ENCODE peak calls at places on chromosomes 7 and 10, in ten cellular contexts. U is lower leg skin, N is K562, V is A549, A is body of pancreas, L is heart left ventricle, T is transverse colon, O is HCT116, Q is upper lobe of left lung, W is right lobe of liver. B is an unnamed sample.

GRCh38 chr10:113519616-113520015 is 33.2 kb upstream of the HABP2 start:
- DNase-seq in U (peak; percentile 82), V (no peak), N (no peak), A (no peak), T (no peak), O (no peak), W (no peak), Q (peak; percentile 14), L (no peak), B (no peak)

GRCh38 chr7:106768324-106768751 is 96.7 kb upstream of the PIK3CG start:
- DNase-seq in O (no peak), V (no peak), A (no peak), Q (no peak), N (no peak), T (no peak), U (no peak), L (no peak), W (no peak), B (no peak)

GRCh38 chr10:43846968-43847367 is 198.3 kb upstream of the ZNF32 start:
- DNase-seq in L (no peak), V (no peak), Q (no peak), O (no peak), N (no peak), W (no peak), A (no peak), U (no peak), T (no peak), B (no peak)

GRCh38 chr7:19648791-19649190 is 60.0 kb downstream of the POLR1F start:
- DNase-seq in V (no peak), Q (no peak), U (no peak), O (no peak), L (no peak), W (no peak), N (no peak), A (no peak), T (no peak), B (no peak)

GRCh38 chr7:36957620-36958019 is 233.3 kb upstream of the AOAH start:
- DNase-seq in L (no peak), A (no peak), Q (no peak), T (no peak), O (no peak), U (no peak), W (no peak), V (no peak), N (no peak), B (no peak)

GRCh38 chr7:142745091-142745635 is 4.1 kb upstream of the PRSS1 start:
- DNase-seq in N (no peak), V (no peak), U (no peak), L (no peak), A (peak; percentile 73), T (no peak), W (no peak), Q (no peak), O (no peak), B (peak; percentile 64)

GRCh38 chr7:101362334-101363195 is at the start of gene COL26A1:
- DNase-seq in W (peak; percentile 66), N (peak; percentile 8), L (peak; percentile 29), Q (peak; percentile 25), O (no peak), V (peak; percentile 56), U (no peak), T (peak; percentile 12), A (peak; percentile 71), B (no peak)

GRCh38 chr10:117499248-117500105 is 43.1 kb upstream of the EMX2 start:
- DNase-seq in V (no peak), O (no peak), T (no peak), W (no peak), L (no peak), A (no peak), N (no peak), U (peak; percentile 80), Q (no peak), B (no peak)

GRCh38 chr7:99616359-99617186 is at the start of gene ZSCAN25:
- DNase-seq in V (peak; percentile 97), Q (peak; percentile 94), O (peak; percentile 91), A (peak; percentile 92), L (peak; percentile 90), U (peak; percentile 96), W (peak; percentile 87), N (peak; percentile 96), T (peak; percentile 93), B (peak; percentile 97)

GRCh38 chr10:33818343-33818742 is 483.9 kb upstream of the NRP1 start:
- DNase-seq in Q (no peak), W (no peak), L (no peak), T (no peak), V (no peak), A (no peak), N (no peak), U (no peak), O (no peak), B (no peak)

GRCh38 chr7:46281071-46281470 is 360.0 kb upstream of the IGFBP3 start:
- DNase-seq in O (no peak), Q (no peak), U (no peak), L (no peak), N (no peak), V (no peak), A (no peak), W (no peak), T (no peak), B (no peak)

GRCh38 chr7:122092964-122093797 is 50.9 kb downstream of the AASS start:
- DNase-seq in W (peak; percentile 49), O (peak; percentile 61), Q (peak; percentile 56), L (peak; percentile 31), N (peak; percentile 28), T (peak; percentile 69), U (no peak), A (peak; percentile 84), V (peak; percentile 71), B (no peak)

GRCh38 chr7:91103365-91103764 is 160.9 kb upstream of the FZD1 start:
- DNase-seq in U (no peak), T (no peak), A (no peak), O (no peak), L (no peak), W (no peak), N (no peak), V (no peak), Q (no peak), B (no peak)

DNA sequence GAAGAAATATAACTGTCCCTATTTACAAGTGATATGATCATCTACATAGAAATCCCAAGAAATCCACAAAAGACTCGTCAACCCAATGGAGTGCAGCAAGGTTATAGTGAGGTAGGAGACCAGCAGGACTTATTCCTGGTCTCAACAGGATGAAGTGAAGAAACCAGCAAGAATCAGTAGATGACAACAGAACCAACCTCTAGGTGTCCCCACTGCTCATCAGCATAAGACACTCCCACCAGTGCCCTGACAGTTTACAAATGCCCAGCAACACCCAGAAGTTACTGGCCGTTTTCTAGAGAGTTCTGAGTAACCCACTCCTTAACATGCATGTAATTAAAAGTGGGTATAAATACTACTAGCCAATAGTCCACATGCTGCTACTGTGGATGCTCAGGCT is 470.5 kb upstream of the LRRTM3 start:
- DNase-seq in N (no peak), L (no peak), A (no peak), Q (no peak), W (no peak), V (peak; percentile 5), U (no peak), O (peak; percentile 41), T (no peak), B (no peak)
- TF ChIP-seq POLR2A in N (no peak), L (no peak), A (no peak), Q (no peak), W (no peak), V (no peak), U (no peak), O (no peak), T (no peak), B (no peak)

DNA sequence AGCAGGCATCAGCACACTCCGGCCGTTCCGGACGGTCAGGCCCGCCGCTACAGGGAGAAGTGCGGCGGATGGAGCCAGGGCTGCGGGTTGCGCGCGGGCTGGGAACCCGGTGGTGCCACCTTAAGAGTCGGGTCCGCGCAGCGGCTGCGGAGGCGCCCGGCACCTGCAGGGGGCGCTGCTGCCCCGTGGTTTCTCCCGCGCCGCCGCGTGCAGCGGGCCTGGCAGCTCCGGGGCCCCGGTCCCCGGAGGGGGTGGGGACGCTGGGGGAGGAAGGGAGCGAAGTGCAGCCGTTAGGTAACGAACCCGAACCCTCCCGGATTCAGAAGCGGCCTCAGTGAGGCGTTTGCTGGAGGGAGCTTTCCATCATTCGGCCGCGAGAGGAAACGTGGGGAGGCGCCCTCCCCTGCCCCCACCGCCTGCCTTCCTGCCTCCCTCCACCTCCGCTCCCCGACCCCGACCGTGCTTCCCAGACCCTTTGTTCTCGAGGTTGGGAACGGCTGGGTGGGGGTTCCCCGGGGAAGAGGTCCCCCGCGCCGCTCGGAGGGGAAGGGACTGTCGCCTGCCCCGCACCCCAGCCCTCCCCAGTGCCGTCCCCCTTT is 29.7 kb downstream of the SKIDA1 start:
- DNase-seq in V (peak; percentile 94), N (peak; percentile 96), A (peak; percentile 87), W (peak; percentile 91), O (peak; percentile 67), T (peak; percentile 84), U (peak; percentile 95), Q (peak; percentile 87), L (peak; percentile 86), B (no peak)
- TF ChIP-seq POLR2A in V (peak; percentile 53), N (peak; percentile 63), A (no peak), W (peak; percentile 59), O (peak; percentile 62), T (no peak), U (no peak), Q (no peak), L (no peak), B (no peak)

GRCh38 chr10:84329986-84330651 is 1.7 kb downstream of the CCSER2 start:
- DNase-seq in U (no peak), A (no peak), N (no peak), O (no peak), T (no peak), L (no peak), Q (no peak), W (no peak), V (no peak), B (no peak)

GRCh38 chr10:84331091-84331490 is 2.7 kb downstream of the CCSER2 start:
- DNase-seq in A (no peak), O (no peak), W (no peak), L (no peak), N (no peak), T (no peak), U (no peak), V (no peak), Q (no peak), B (no peak)

GRCh38 chr10:84329094-84329611 is 764 bp downstream of the CCSER2 start:
- DNase-seq in V (peak; percentile 47), A (peak; percentile 41), L (no peak), N (peak; percentile 45), Q (peak; percentile 51), W (peak; percentile 31), O (no peak), T (peak; percentile 38), U (no peak), B (no peak)

GRCh38 chr10:84333864-84334451 is 5.6 kb downstream of the CCSER2 start:
- DNase-seq in Q (no peak), V (no peak), W (no peak), N (peak; percentile 64), A (no peak), O (no peak), L (no peak), T (no peak), U (no peak), B (no peak)

GRCh38 chr10:84328303-84329093 is at the start of gene CCSER2:
- DNase-seq in Q (peak; percentile 99), L (peak; percentile 98), V (peak; percentile 95), A (peak; percentile 100), T (peak; percentile 99), W (peak; percentile 99), U (peak; percentile 99), N (peak; percentile 100), O (peak; percentile 88), B (peak; percentile 99)
- TF ChIP-seq POLR2A in Q (peak; percentile 94), L (peak; percentile 56), V (peak; percentile 85), A (peak; percentile 81), T (peak; percentile 35), W (peak; percentile 95), U (peak; percentile 25), N (no peak), O (peak; percentile 54), B (peak; percentile 44)

GRCh38 chr7:151115836-151116418 is 29.7 kb downstream of the AGAP3 start:
- DNase-seq in Q (peak; percentile 94), L (no peak), W (no peak), V (no peak), U (peak; percentile 92), A (peak; percentile 77), N (no peak), T (peak; percentile 78), O (peak; percentile 81), B (no peak)
- TF ChIP-seq POLR2A in Q (peak; percentile 86), L (no peak), W (no peak), V (no peak), U (no peak), A (no peak), N (no peak), T (peak; percentile 46), O (no peak), B (no peak)

B was measured in esophagus muscularis mucosa.